ENCODE peak calls at places on chromosomes 13 and 19, in four cellular contexts. L is osteocyte, W is Panc1, H is progenitor cell of endocrine pancreas. I is an unnamed sample.

GRCh38 chr19:41302624-41303351 is 7.2 kb upstream of the CCDC97 start:
- DNase-seq in H (no peak), W (no peak), L (no peak), I (no peak)

GRCh38 chr19:40578442-40578908 is 1.8 kb downstream of the SHKBP1 start:
- DNase-seq in L (no peak), W (no peak), H (no peak), I (no peak)

GRCh38 chr19:14683439-14683838 is 6.4 kb upstream of the ZNF333 start:
- DNase-seq in H (no peak), W (no peak), L (no peak), I (no peak)

GRCh38 chr13:28641600-28641926 is 17.4 kb upstream of the POMP start:
- DNase-seq in H (no peak), L (no peak), W (no peak), I (no peak)

GRCh38 chr19:800360-801029 is 3.2 kb downstream of the PTBP1 start:
- DNase-seq in L (no peak), W (no peak), H (no peak), I (no peak)

GRCh38 chr19:6186435-6186834 is 51.0 kb downstream of the ACSBG2 start:
- DNase-seq in H (no peak), L (no peak), W (no peak), I (no peak)

GRCh38 chr19:55341191-55342043 is 1.7 kb downstream of the KMT5C start:
- DNase-seq in L (no peak), W (no peak), H (peak), I (peak)

GRCh38 chr19:56333506-56333905 is 18.9 kb upstream of the ZSCAN5A start:
- DNase-seq in H (peak), L (no peak), W (no peak), I (peak)

GRCh38 chr19:42199440-42200115 is 17.9 kb downstream of the DEDD2 start:
- DNase-seq in H (no peak), W (no peak), L (no peak), I (peak)

GRCh38 chr19:38209671-38210457 is 14.2 kb downstream of the DPF1 start:
- DNase-seq in H (no peak), L (no peak), W (no peak), I (no peak)

GRCh38 chr19:2337329-2337707 is 8.8 kb downstream of the SPPL2B start:
- DNase-seq in L (no peak), W (no peak), H (no peak), I (no peak)

GRCh38 chr13:112943309-112944125 is 25.5 kb upstream of the MCF2L start:
- DNase-seq in H (peak), L (no peak), W (no peak), I (peak)

GRCh38 chr13:34816543-34816942 is 125.5 kb upstream of the NBEA start:
- DNase-seq in L (no peak), W (no peak), H (no peak), I (no peak)

GRCh38 chr13:94065741-94066140 is 413.7 kb downstream of the DCT start:
- DNase-seq in L (no peak), W (no peak), H (no peak), I (no peak)

GRCh38 chr19:18785179-18786124 is 5.7 kb downstream of the COMP start:
- DNase-seq in W (no peak), H (peak), L (no peak), I (peak)

GRCh38 chr13:66774046-66774445 is 456.1 kb downstream of the PCDH9 start:
- DNase-seq in H (no peak), W (no peak), L (no peak), I (no peak)

GRCh38 chr19:872266-872951 is 12.9 kb downstream of the CFD start:
- DNase-seq in H (no peak), L (peak), W (no peak), I (peak)

GRCh38 chr13:33015791-33016323 is 366 bp upstream of the KL start:
- DNase-seq in L (no peak), H (no peak), W (no peak), I (no peak)

GRCh38 chr19:22634450-22634827 is 315 bp downstream of the ZNF492 start:
- DNase-seq in H (no peak), W (no peak), L (no peak), I (no peak)

GRCh38 chr19:30523791-30524190 is 151.6 kb downstream of the ZNF536 start:
- DNase-seq in L (no peak), H (no peak), W (no peak), I (no peak)

GRCh38 chr13:86932935-86933334 is 738.2 kb upstream of the SLITRK5 start:
- DNase-seq in L (no peak), H (no peak), W (no peak), I (no peak)

GRCh38 chr13:111373486-111373885 is 53.0 kb downstream of the TEX29 start:
- DNase-seq in L (no peak), H (no peak), W (no peak), I (no peak)

GRCh38 chr19:34172661-34173144 is 399 bp downstream of the LSM14A start:
- DNase-seq in L (peak), W (no peak), H (peak), I (peak)

GRCh38 chr13:33322474-33322827 is 36.9 kb upstream of the STARD13 start:
- DNase-seq in W (no peak), L (no peak), H (no peak), I (no peak)

GRCh38 chr19:42658148-42658547 is 63.4 kb upstream of the CEACAM8 start:
- DNase-seq in L (no peak), W (no peak), H (no peak), I (no peak)

GRCh38 chr13:20401958-20402856 is 123.5 kb downstream of the CRYL1 start:
- DNase-seq in L (peak), H (no peak), W (no peak), I (peak)
- TF ChIP-seq CTCF in L (no peak), H (no peak), W (no peak), I (no peak)

DNA sequence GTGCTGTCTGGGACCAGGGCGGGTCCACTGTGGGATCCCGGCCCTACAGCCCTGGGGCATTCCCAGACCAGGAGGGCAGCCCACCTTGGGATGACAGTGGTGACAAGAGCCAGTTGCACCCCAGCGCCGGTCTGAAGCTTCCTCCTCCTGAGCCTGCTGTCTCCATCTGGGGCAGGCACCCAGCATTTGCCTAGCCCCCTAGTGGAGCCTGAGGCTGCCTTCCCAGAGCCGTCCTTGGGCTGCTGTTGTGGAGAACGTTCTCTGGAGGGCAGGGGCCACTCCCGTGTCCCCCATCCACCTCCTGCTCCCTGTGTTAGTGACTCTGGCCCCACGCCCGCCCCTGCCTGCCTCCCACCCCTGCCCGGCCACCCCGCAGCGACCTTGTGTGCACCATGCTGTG is 148.5 kb downstream of the KDM4B start:
- DNase-seq in H (no peak), L (no peak), W (no peak), I (no peak)
- TF ChIP-seq CTCF in H (no peak), L (no peak), W (no peak), I (no peak)

DNA sequence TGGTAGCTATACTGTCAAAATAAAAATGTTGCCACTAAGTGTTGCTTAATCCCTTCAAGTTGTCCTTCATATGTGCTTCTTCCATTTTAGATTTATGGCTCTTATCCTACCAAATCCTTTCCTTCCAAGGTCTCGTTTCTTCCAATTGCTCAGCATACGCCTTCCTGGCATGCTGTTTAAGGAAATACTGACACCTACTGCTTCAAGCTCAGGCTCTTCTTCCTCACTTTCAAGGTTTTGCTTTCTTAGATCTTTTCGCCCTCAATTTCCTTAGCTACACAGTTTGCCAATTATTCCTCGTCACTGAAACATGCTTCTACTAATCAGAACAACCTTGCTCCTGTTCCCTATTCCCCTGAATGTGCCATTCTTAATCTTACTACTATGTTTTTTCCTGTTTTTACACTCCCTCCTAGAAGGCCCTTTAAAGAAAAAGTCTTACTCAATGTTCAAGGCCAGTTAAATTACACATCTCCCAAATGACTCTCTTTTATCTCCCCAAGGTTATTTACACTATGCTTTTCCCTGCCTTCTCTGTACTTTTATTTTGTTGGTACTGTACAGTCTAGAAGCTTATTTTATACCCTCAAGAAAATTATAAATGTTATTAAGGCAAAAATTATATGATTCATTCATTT is 343.1 kb downstream of the MZT1 start:
- DNase-seq in W (no peak), L (no peak), H (no peak), I (no peak)
- TF ChIP-seq CTCF in W (no peak), L (peak), H (no peak), I (no peak)

GRCh38 chr19:57829316-57829715 is 783 bp upstream of the ZNF587B start:
- DNase-seq in W (no peak), H (no peak), L (no peak), I (no peak)

GRCh38 chr19:57825501-57825900 is 4.6 kb upstream of the ZNF587B start:
- DNase-seq in H (no peak), L (no peak), W (no peak), I (no peak)

GRCh38 chr19:57830071-57830602 is at the start of gene ZNF587B:
- DNase-seq in H (peak), L (peak), W (no peak), I (no peak)
- TF ChIP-seq CTCF in H (peak), L (peak), W (peak), I (no peak)

GRCh38 chr19:16715613-16716012 is 4.0 kb upstream of the NWD1 start:
- DNase-seq in L (no peak), H (no peak), W (no peak), I (no peak)

GRCh38 chr19:16714702-16715294 is 4.8 kb upstream of the NWD1 start:
- DNase-seq in H (peak), W (peak), L (no peak), I (peak)
- TF ChIP-seq CTCF in H (peak), W (peak), L (peak), I (peak)